ENCODE peak calls at places on chromosomes 4 and X, in four cellular contexts. One of them, this sample, is unnamed.

GRCh38 chrX:68121371-68121770 is 311.9 kb downstream of the OPHN1 start:
- DNase-seq in choroid plexus epithelial cell: no peak
- DNase-seq in globus pallidus: no peak
- DNase-seq in CD8-positive, alpha-beta memory T cell: no peak
- DNase-seq in this sample: no peak

GRCh38 chr4:40240040-40240653 is 43.3 kb downstream of the RHOH start:
- DNase-seq in choroid plexus epithelial cell: no peak
- DNase-seq in globus pallidus: no peak
- DNase-seq in CD8-positive, alpha-beta memory T cell: no peak
- DNase-seq in this sample: no peak

GRCh38 chr4:100311181-100311580 is 120.9 kb upstream of the DDIT4L start:
- DNase-seq in choroid plexus epithelial cell: peak
- DNase-seq in globus pallidus: no peak
- DNase-seq in CD8-positive, alpha-beta memory T cell: no peak
- DNase-seq in this sample: no peak

GRCh38 chrX:31319586-31319985 is 247.7 kb upstream of the FTHL17 start:
- DNase-seq in choroid plexus epithelial cell: peak
- DNase-seq in globus pallidus: no peak
- DNase-seq in CD8-positive, alpha-beta memory T cell: no peak
- DNase-seq in this sample: no peak

GRCh38 chr4:4356106-4357041 is 30.5 kb upstream of the NSG1 start:
- DNase-seq in choroid plexus epithelial cell: no peak
- DNase-seq in globus pallidus: no peak
- DNase-seq in CD8-positive, alpha-beta memory T cell: no peak
- DNase-seq in this sample: no peak

GRCh38 chr4:101856149-101856548 is 65.6 kb downstream of the BANK1 start:
- DNase-seq in choroid plexus epithelial cell: no peak
- DNase-seq in globus pallidus: no peak
- DNase-seq in CD8-positive, alpha-beta memory T cell: no peak
- DNase-seq in this sample: no peak

GRCh38 chrX:15336023-15336413 is 695 bp upstream of the PIGA start:
- DNase-seq in choroid plexus epithelial cell: peak
- DNase-seq in globus pallidus: peak
- DNase-seq in CD8-positive, alpha-beta memory T cell: peak
- DNase-seq in this sample: peak

GRCh38 chr4:69787879-69788278 is 27.5 kb upstream of the SULT1B1 start:
- DNase-seq in choroid plexus epithelial cell: no peak
- DNase-seq in globus pallidus: no peak
- DNase-seq in CD8-positive, alpha-beta memory T cell: no peak
- DNase-seq in this sample: no peak

GRCh38 chrX:154549766-154550165 is 2.3 kb downstream of the IKBKG start:
- DNase-seq in choroid plexus epithelial cell: peak
- DNase-seq in globus pallidus: no peak
- DNase-seq in CD8-positive, alpha-beta memory T cell: no peak
- DNase-seq in this sample: no peak

GRCh38 chr4:76017056-76017686 is 6.1 kb downstream of the CXCL10 start:
- DNase-seq in choroid plexus epithelial cell: no peak
- DNase-seq in globus pallidus: no peak
- DNase-seq in CD8-positive, alpha-beta memory T cell: no peak
- DNase-seq in this sample: no peak

GRCh38 chrX:24479924-24480722 is 15.0 kb downstream of the PDK3 start:
- DNase-seq in choroid plexus epithelial cell: no peak
- DNase-seq in globus pallidus: peak
- DNase-seq in CD8-positive, alpha-beta memory T cell: peak
- DNase-seq in this sample: peak

GRCh38 chrX:9310596-9310995 is 154.3 kb upstream of the TBL1X start:
- DNase-seq in choroid plexus epithelial cell: no peak
- DNase-seq in globus pallidus: no peak
- DNase-seq in CD8-positive, alpha-beta memory T cell: no peak
- DNase-seq in this sample: no peak

GRCh38 chr4:156476359-156476758 is 495.2 kb downstream of the PDGFC start:
- DNase-seq in choroid plexus epithelial cell: peak
- DNase-seq in globus pallidus: no peak
- DNase-seq in CD8-positive, alpha-beta memory T cell: no peak
- DNase-seq in this sample: no peak

GRCh38 chr4:127196656-127197352 is 436.0 kb upstream of the INTU start:
- DNase-seq in choroid plexus epithelial cell: no peak
- DNase-seq in globus pallidus: peak
- DNase-seq in CD8-positive, alpha-beta memory T cell: no peak
- DNase-seq in this sample: no peak

GRCh38 chrX:6679550-6679949 is 144.6 kb upstream of the VCX3A start:
- DNase-seq in choroid plexus epithelial cell: no peak
- DNase-seq in globus pallidus: no peak
- DNase-seq in CD8-positive, alpha-beta memory T cell: no peak
- DNase-seq in this sample: no peak

GRCh38 chr4:129342820-129343219 is 246.9 kb downstream of the C4orf33 start:
- DNase-seq in choroid plexus epithelial cell: peak
- DNase-seq in globus pallidus: no peak
- DNase-seq in CD8-positive, alpha-beta memory T cell: no peak
- DNase-seq in this sample: no peak

GRCh38 chr4:61374612-61374920 is 174.4 kb downstream of the ADGRL3 start:
- DNase-seq in choroid plexus epithelial cell: peak
- DNase-seq in globus pallidus: peak
- DNase-seq in CD8-positive, alpha-beta memory T cell: no peak
- DNase-seq in this sample: peak

GRCh38 chr4:8394125-8394524 is 46.4 kb downstream of the ACOX3 start:
- DNase-seq in choroid plexus epithelial cell: peak
- DNase-seq in globus pallidus: peak
- DNase-seq in CD8-positive, alpha-beta memory T cell: no peak
- DNase-seq in this sample: no peak

GRCh38 chrX:47707031-47707780 is 48.2 kb upstream of the UXT start:
- DNase-seq in choroid plexus epithelial cell: peak
- DNase-seq in globus pallidus: no peak
- DNase-seq in CD8-positive, alpha-beta memory T cell: no peak
- DNase-seq in this sample: peak

GRCh38 chrX:7219153-7219705 is 71.3 kb upstream of the PUDP start:
- DNase-seq in choroid plexus epithelial cell: no peak
- DNase-seq in globus pallidus: no peak
- DNase-seq in CD8-positive, alpha-beta memory T cell: no peak
- DNase-seq in this sample: no peak

GRCh38 chr4:107619065-107619464 is 101.0 kb downstream of the PAPSS1 start:
- DNase-seq in choroid plexus epithelial cell: peak
- DNase-seq in globus pallidus: no peak
- DNase-seq in CD8-positive, alpha-beta memory T cell: no peak
- DNase-seq in this sample: no peak

GRCh38 chr4:177356921-177357320 is 47.2 kb downstream of the NEIL3 start:
- DNase-seq in choroid plexus epithelial cell: peak
- DNase-seq in globus pallidus: no peak
- DNase-seq in CD8-positive, alpha-beta memory T cell: no peak
- DNase-seq in this sample: no peak

GRCh38 chrX:118116308-118117068 is at the start of gene KLHL13:
- DNase-seq in choroid plexus epithelial cell: peak
- DNase-seq in globus pallidus: peak
- DNase-seq in CD8-positive, alpha-beta memory T cell: peak
- DNase-seq in this sample: no peak

GRCh38 chr4:139767168-139767567 is 101.5 kb downstream of the MGST2 start:
- DNase-seq in choroid plexus epithelial cell: peak
- DNase-seq in globus pallidus: no peak
- DNase-seq in CD8-positive, alpha-beta memory T cell: no peak
- DNase-seq in this sample: no peak

GRCh38 chrX:44462851-44463250 is 79.8 kb downstream of the FUNDC1 start:
- DNase-seq in choroid plexus epithelial cell: peak
- DNase-seq in globus pallidus: peak
- DNase-seq in CD8-positive, alpha-beta memory T cell: no peak
- DNase-seq in this sample: peak

GRCh38 chr4:23717528-23718248 is 172.2 kb downstream of the PPARGC1A start:
- DNase-seq in choroid plexus epithelial cell: peak
- DNase-seq in globus pallidus: no peak
- DNase-seq in CD8-positive, alpha-beta memory T cell: no peak
- DNase-seq in this sample: peak

GRCh38 chrX:340641-341423 is 22.2 kb upstream of the GTPBP6 start:
- DNase-seq in choroid plexus epithelial cell: no peak
- DNase-seq in globus pallidus: no peak
- DNase-seq in CD8-positive, alpha-beta memory T cell: no peak
- DNase-seq in this sample: no peak

GRCh38 chr4:180449395-180449956 is 1793.7 kb upstream of the TENM3 start:
- DNase-seq in choroid plexus epithelial cell: peak
- DNase-seq in globus pallidus: peak
- DNase-seq in CD8-positive, alpha-beta memory T cell: no peak
- DNase-seq in this sample: no peak

GRCh38 chrX:42696551-42697129 is 81.3 kb downstream of the PPP1R2C start:
- DNase-seq in choroid plexus epithelial cell: no peak
- DNase-seq in globus pallidus: no peak
- DNase-seq in CD8-positive, alpha-beta memory T cell: no peak
- DNase-seq in this sample: no peak

GRCh38 chrX:10579018-10579752 is 41.2 kb downstream of the MID1 start:
- DNase-seq in choroid plexus epithelial cell: peak
- DNase-seq in globus pallidus: no peak
- DNase-seq in CD8-positive, alpha-beta memory T cell: no peak
- DNase-seq in this sample: no peak

GRCh38 chr4:104571341-104571740 is 76.6 kb upstream of the CXXC4 start:
- DNase-seq in choroid plexus epithelial cell: no peak
- DNase-seq in globus pallidus: no peak
- DNase-seq in CD8-positive, alpha-beta memory T cell: no peak
- DNase-seq in this sample: no peak

GRCh38 chr4:88335092-88335665 is 43.5 kb upstream of the HERC6 start:
- DNase-seq in choroid plexus epithelial cell: peak
- DNase-seq in globus pallidus: no peak
- DNase-seq in CD8-positive, alpha-beta memory T cell: no peak
- DNase-seq in this sample: no peak

GRCh38 chrX:51860679-51861078 is 32.7 kb upstream of the MAGED1 start:
- DNase-seq in choroid plexus epithelial cell: peak
- DNase-seq in globus pallidus: peak
- DNase-seq in CD8-positive, alpha-beta memory T cell: peak
- DNase-seq in this sample: peak

GRCh38 chrX:16239211-16239610 is 71.9 kb downstream of the MAGEB17 start:
- DNase-seq in choroid plexus epithelial cell: peak
- DNase-seq in globus pallidus: no peak
- DNase-seq in CD8-positive, alpha-beta memory T cell: no peak
- DNase-seq in this sample: no peak